ENCODE peak calls at places on chromosomes 12 and 14, in ten cellular contexts. K is adrenal gland, Q is psoas muscle, I is PC-9, O is transverse colon, R is BE2C, L is cardiac muscle cell, F is gastrocnemius medialis, U is neural progenitor cell, W is Peyer's patch. X is an unnamed sample. For H3K4me1, the result is how much of the 10 kb centered on the place peaks cover.

GRCh38 chr12:132407525-132407924 is 78.1 kb upstream of the GALNT9 start:
- DNase-seq in K (no peak), Q (peak), I (no peak), O (no peak), R (no peak), L (peak), F (no peak), U (no peak), W (no peak), X (no peak)

GRCh38 chr14:68793734-68794129 is 865 bp upstream of the ZFP36L1 start:
- DNase-seq in K (no peak), Q (no peak), I (no peak), O (no peak), R (no peak), L (no peak), F (no peak), U (no peak), W (no peak), X (no peak)

GRCh38 chr14:32567543-32568384 is 238.7 kb downstream of the AKAP6 start:
- DNase-seq in K (no peak), Q (no peak), I (peak), O (no peak), R (no peak), L (peak), F (no peak), U (no peak), W (no peak), X (no peak)

GRCh38 chr14:74474376-74474775 is 18.7 kb downstream of the NPC2 start:
- DNase-seq in K (no peak), Q (peak), I (no peak), O (no peak), R (no peak), L (peak), F (peak), U (no peak), W (no peak), X (no peak)

GRCh38 chr14:67602995-67603545 is 3.0 kb upstream of the PIGH start:
- DNase-seq in K (no peak), Q (no peak), I (peak), O (no peak), R (no peak), L (no peak), F (no peak), U (no peak), W (peak), X (no peak)

GRCh38 chr14:38611928-38612327 is 356.0 kb upstream of the CLEC14A start:
- DNase-seq in K (no peak), Q (no peak), I (no peak), O (no peak), R (no peak), L (no peak), F (no peak), U (peak), W (no peak), X (no peak)

GRCh38 chr14:87522575-87522974 is 470.4 kb downstream of the GALC start:
- DNase-seq in K (no peak), Q (no peak), I (no peak), O (no peak), R (no peak), L (no peak), F (no peak), U (peak), W (no peak), X (no peak)

GRCh38 chr12:45688188-45688587 is 41.3 kb upstream of the ARID2 start:
- DNase-seq in K (no peak), Q (no peak), I (peak), O (no peak), R (no peak), L (no peak), F (no peak), U (no peak), W (no peak), X (no peak)

GRCh38 chr12:72273499-72273837 is 1.3 kb downstream of the TRHDE start:
- DNase-seq in K (no peak), Q (no peak), I (no peak), O (no peak), R (no peak), L (no peak), F (no peak), U (peak), W (no peak), X (no peak)

GRCh38 chr12:3797649-3798048 is 44.7 kb upstream of the CRACR2A start:
- DNase-seq in K (no peak), Q (no peak), I (no peak), O (no peak), R (no peak), L (peak), F (no peak), U (no peak), W (no peak), X (no peak)

GRCh38 chr14:21346532-21347135 is 37.2 kb downstream of the SUPT16H start:
- DNase-seq in K (no peak), Q (no peak), I (no peak), O (no peak), R (no peak), L (no peak), F (no peak), U (no peak), W (no peak), X (no peak)

GRCh38 chr12:111368291-111368683 is 608 bp downstream of the PHETA1 start:
- DNase-seq in K (no peak), Q (no peak), I (no peak), O (peak), R (peak), L (no peak), F (no peak), U (peak), W (no peak), X (no peak)

GRCh38 chr14:36511981-36512584 is 7.9 kb downstream of the NKX2-1 start:
- DNase-seq in K (no peak), Q (no peak), I (no peak), O (no peak), R (no peak), L (no peak), F (no peak), U (no peak), W (no peak), X (no peak)

DNA sequence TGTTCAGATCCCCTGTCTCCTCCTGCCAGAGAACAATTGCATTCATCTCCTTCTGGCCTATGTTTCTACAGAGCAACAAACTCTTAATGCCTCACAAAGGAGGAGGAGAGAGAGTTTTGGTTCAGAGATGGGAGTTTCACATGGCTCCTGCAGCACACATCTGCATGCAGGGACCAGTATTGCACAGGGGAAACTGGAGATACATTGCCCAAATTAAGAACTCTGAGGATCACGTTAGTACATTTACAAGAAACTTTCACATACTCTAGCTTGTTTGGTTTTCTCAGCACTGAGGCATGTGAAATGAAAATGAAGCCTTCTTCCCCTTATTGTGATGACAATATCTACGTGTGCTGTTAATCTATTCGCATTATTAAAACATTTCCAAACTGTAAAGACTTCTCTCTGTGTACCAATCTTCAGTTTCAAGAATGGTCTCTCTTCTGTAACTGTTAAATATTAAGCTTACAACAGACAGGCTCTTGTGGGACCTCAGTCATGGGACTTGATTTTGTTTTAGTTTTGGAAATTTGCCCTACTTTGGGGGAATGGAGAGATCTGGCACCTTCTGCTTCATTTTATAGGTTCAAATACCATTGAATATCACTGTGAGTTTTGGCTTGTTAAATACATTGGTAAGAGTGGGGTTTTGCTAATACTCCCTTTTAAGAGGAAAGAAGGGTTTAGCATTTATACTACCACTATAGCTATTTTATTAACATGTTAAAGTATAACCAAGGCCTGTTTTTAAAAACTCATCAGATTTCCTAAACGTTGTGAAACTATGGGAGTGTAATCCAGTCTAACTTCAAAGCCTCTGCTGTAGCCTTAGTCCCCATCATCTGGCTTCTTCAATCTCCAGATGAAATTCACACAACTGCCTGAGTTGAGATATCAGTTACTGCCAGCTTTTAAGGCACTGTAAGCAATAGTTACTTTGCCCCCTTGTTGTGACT is 124.9 kb downstream of the DAAM1 start:
- DNase-seq in K (no peak), Q (no peak), I (no peak), O (no peak), R (no peak), L (no peak), F (no peak), U (no peak), W (no peak), X (no peak)
- H3K4me3 ChIP-seq in K (no peak), Q (no peak), I (no peak), O (no peak), R (no peak), L (no peak), F (no peak), U (no peak), W (no peak), X (no peak)

GRCh38 chr14:29580763-29581162 is 346.9 kb downstream of the PRKD1 start:
- DNase-seq in K (no peak), Q (no peak), I (no peak), O (no peak), R (no peak), L (no peak), F (no peak), U (no peak), W (no peak), X (no peak)
- TF ChIP-seq CTCF in K (no peak), Q (no peak), I (no peak), O (no peak), R (no peak), L (no peak), F (no peak), U (no peak), W (no peak), X (no peak)

DNA sequence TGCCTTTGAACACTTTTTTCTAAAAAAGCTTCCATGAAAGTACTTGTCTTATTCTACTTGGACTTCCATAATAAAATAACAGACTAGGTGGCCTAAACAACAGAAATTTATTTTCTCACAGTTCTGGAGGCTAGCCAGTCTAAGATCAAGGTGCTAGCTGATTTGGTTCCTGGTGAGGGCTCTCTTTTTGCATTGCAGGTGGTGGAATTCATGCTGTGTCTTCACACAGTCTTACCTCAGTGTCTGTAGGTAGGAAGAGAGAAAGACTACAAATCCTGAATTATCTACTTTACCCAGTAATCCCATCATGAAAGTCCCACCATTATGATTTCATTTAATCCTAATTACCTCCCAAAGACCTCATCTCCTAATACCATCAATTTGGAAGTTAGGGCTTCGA is 356.0 kb downstream of the NAV3 start:
- DNase-seq in K (no peak), Q (no peak), I (no peak), O (no peak), R (no peak), L (no peak), F (no peak), U (no peak), W (no peak), X (no peak)
- H3K4me1 ChIP-seq in K (under half), Q (under half), I (under half), O (under half), R (under half), L (under half), F (under half), U (under half), W (under half), X (under half)

DNA sequence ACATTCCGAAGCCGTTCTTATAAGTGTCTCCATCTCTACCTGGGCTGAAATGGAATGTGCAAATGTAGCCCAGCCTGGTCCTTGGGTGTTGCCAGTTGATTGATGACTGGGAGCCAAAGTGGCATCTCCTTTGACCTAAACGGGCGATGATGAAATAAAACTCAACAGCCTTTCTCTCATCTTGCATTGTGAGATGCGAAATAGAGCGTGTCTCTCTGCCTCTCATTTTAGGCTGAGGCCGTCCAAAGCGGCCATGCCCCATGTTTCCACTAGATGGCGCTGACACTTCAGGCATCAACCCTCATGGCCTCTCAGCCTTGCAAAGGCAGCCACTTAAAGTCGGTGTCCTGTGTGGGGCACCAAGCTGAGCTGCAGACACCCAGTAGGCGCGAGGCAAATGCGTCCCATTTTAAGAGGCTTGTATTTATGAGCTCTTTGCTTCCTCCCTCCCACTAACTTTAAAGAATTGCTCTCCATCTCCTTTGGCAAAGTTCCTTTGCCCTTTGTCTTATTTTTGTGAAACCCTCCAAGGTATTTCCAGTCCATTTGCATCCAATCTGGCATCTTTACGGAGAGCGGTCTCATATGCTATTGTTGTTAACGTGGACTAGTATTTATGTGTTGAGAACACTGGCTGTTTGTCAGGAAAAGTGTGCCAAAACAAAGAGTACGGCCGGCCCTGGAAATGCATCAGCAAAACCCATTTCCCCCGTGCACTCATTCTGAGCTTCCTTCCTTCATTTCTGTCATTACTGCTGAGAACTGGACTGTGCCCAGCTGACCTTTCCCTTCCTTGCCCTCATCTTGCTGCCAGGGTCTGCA is 25.0 kb downstream of the GPRC5A start:
- DNase-seq in K (peak), Q (peak), I (peak), O (peak), R (peak), L (peak), F (peak), U (peak), W (peak), X (peak)
- H3K4me3 ChIP-seq in K (no peak), Q (peak), I (no peak), O (no peak), R (no peak), L (no peak), F (no peak), U (no peak), W (no peak), X (peak)

DNA sequence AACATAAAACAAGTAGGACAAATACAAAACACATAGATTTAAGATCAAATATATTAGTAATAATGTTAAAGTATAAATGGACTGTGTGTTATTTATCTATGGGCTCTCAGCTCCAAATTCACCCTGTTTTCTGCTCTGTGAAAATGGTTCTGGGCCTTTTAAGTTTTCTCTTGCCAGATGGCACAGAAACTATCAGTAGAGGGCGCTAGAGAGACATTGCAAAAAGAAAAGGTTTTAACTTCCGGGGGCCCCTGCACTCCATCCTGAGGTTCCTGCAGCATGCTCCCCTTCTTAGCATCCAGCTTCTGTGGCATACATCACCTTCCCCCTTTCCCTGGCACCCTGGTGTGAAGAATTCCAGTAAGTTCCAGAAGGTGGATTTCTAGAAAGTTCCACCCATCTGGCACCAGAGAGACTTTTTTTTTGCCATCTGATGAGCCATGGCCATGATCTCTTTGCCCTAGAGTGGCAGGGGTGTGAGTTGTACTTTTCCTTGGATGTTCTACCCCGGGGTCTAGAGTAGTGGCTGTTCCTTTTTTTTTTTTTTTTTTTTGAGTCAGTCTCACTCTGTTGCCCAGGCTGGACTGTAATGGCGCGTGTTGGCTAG is 29.3 kb downstream of the ZCRB1 start:
- DNase-seq in K (no peak), Q (no peak), I (no peak), O (no peak), R (no peak), L (peak), F (no peak), U (peak), W (no peak), X (no peak)
- TF ChIP-seq CTCF in K (peak), Q (no peak), I (peak), O (peak), R (peak), L (peak), F (peak), U (peak), W (no peak), X (no peak)

DNA sequence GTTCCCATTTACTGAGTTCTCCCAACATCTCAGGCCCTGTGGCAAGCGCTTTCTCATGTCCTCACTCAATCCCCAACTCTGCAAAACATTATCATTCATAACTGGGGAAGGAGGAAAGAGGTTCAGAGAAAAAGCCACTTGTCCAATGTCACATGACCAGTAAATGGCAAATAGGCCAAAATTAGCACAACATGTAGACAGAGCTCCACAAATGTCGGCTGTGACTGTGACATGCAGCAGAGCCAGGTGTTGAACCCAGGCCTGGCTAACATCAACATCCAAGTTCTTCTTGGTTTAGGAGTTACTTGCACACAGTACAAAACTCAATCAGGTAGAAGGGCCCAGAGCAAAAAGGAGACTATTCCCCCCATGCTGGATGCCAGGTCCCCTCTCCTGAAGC is 10.8 kb downstream of the KCTD10 start:
- DNase-seq in K (no peak), Q (no peak), I (no peak), O (no peak), R (no peak), L (no peak), F (no peak), U (no peak), W (no peak), X (no peak)
- H3K4me1 ChIP-seq in K (half or more), Q (half or more), I (under half), O (half or more), R (under half), L (half or more), F (under half), U (under half), W (under half), X (half or more)

GRCh38 chr12:2113501-2113912 is 60.7 kb downstream of the CACNA1C start:
- DNase-seq in K (no peak), Q (no peak), I (no peak), O (no peak), R (no peak), L (no peak), F (no peak), U (no peak), W (no peak), X (no peak)
- H3K4me3 ChIP-seq in K (no peak), Q (no peak), I (no peak), O (no peak), R (no peak), L (no peak), F (no peak), U (no peak), W (no peak), X (no peak)

GRCh38 chr12:88947486-88948043 is 367.3 kb upstream of the KITLG start:
- DNase-seq in K (no peak), Q (no peak), I (no peak), O (no peak), R (no peak), L (no peak), F (no peak), U (no peak), W (no peak), X (no peak)
- TF ChIP-seq CTCF in K (no peak), Q (no peak), I (no peak), O (no peak), R (peak), L (no peak), F (no peak), U (peak), W (no peak), X (no peak)

GRCh38 chr12:13278249-13278787 is 81.8 kb downstream of the EMP1 start:
- DNase-seq in K (peak), Q (peak), I (no peak), O (peak), R (peak), L (peak), F (peak), U (peak), W (peak), X (no peak)
- H3K4me1 ChIP-seq in K (under half), Q (under half), I (under half), O (under half), R (under half), L (under half), F (under half), U (under half), W (under half), X (under half)

DNA sequence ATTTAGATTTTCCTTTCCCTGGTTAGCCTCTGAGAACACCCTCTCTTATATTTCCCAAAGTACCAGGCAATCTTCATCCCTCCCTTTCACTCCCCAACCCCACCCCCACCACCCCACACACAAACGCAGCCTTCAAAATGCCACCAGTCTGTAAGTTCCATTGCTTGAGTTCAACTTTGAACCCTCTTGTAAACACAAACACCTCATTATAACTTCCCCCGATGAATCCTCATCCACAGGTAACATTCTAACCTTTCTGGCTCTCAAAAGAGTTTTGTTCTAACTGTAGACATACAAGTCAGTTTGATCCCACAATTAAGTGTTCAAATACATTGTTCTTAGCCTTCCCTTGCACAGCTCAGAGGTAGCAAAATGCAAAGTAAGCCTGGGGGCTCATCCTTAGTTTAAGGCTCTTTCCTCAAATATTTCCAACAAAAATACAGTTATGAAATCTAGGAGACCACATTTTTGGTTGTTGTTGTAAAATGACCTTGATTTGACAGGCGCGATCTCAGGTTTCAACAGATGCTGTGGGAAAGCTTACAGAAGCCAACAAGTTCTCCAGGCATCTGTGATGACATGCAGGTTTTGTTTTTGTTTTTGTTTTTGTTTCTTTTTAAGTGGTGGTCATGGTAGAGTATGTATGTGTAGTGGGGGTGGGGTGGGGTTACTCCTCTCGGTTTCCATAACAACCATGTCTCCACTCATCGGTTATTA is 199.6 kb upstream of the FOXN3 start:
- DNase-seq in K (no peak), Q (no peak), I (no peak), O (no peak), R (no peak), L (peak), F (no peak), U (no peak), W (peak), X (no peak)
- H3K4me3 ChIP-seq in K (no peak), Q (peak), I (no peak), O (peak), R (peak), L (peak), F (peak), U (peak), W (peak), X (peak)